ENCODE peak calls at places on chromosomes 5 and 9, in five cellular contexts. One of them, this sample, is unnamed.

GRCh38 chr5:99900302-99900811 is 634.8 kb upstream of the FAM174A start:
- DNase-seq in epithelial cell of esophagus: peak
- DNase-seq in SJSA1: peak
- DNase-seq in cardiac muscle cell: no peak
- DNase-seq in AG04450: no peak
- DNase-seq in this sample: peak

GRCh38 chr9:87620727-87621322 is 105.1 kb upstream of the CTSL start:
- DNase-seq in epithelial cell of esophagus: no peak
- DNase-seq in SJSA1: no peak
- DNase-seq in cardiac muscle cell: no peak
- DNase-seq in AG04450: no peak
- DNase-seq in this sample: no peak

GRCh38 chr5:168408561-168409321 is 77.5 kb upstream of the RARS1 start:
- DNase-seq in epithelial cell of esophagus: no peak
- DNase-seq in SJSA1: no peak
- DNase-seq in cardiac muscle cell: peak
- DNase-seq in AG04450: no peak
- DNase-seq in this sample: peak

GRCh38 chr9:123102380-123103113 is 69.1 kb downstream of the GPR21 start:
- DNase-seq in epithelial cell of esophagus: peak
- DNase-seq in SJSA1: peak
- DNase-seq in cardiac muscle cell: no peak
- DNase-seq in AG04450: peak
- DNase-seq in this sample: no peak

GRCh38 chr5:122478741-122479459 is 166.9 kb downstream of the SNCAIP start:
- DNase-seq in epithelial cell of esophagus: peak
- DNase-seq in SJSA1: no peak
- DNase-seq in cardiac muscle cell: peak
- DNase-seq in AG04450: peak
- DNase-seq in this sample: peak

GRCh38 chr5:20446121-20446520 is 458.1 kb upstream of the CDH18 start:
- DNase-seq in epithelial cell of esophagus: no peak
- DNase-seq in SJSA1: no peak
- DNase-seq in cardiac muscle cell: no peak
- DNase-seq in AG04450: no peak
- DNase-seq in this sample: peak

GRCh38 chr5:132421442-132421841 is 51.9 kb downstream of the SLC22A5 start:
- DNase-seq in epithelial cell of esophagus: no peak
- DNase-seq in SJSA1: no peak
- DNase-seq in cardiac muscle cell: no peak
- DNase-seq in AG04450: no peak
- DNase-seq in this sample: no peak

GRCh38 chr9:16870606-16871357 is at the start of gene BNC2:
- DNase-seq in epithelial cell of esophagus: no peak
- DNase-seq in SJSA1: peak
- DNase-seq in cardiac muscle cell: peak
- DNase-seq in AG04450: no peak
- DNase-seq in this sample: no peak

GRCh38 chr9:131262327-131263032 is 13.8 kb downstream of the FAM78A start:
- DNase-seq in epithelial cell of esophagus: no peak
- DNase-seq in SJSA1: no peak
- DNase-seq in cardiac muscle cell: no peak
- DNase-seq in AG04450: no peak
- DNase-seq in this sample: no peak

GRCh38 chr5:145660897-145661650 is 174.1 kb downstream of the PRELID2 start:
- DNase-seq in epithelial cell of esophagus: no peak
- DNase-seq in SJSA1: no peak
- DNase-seq in cardiac muscle cell: peak
- DNase-seq in AG04450: no peak
- DNase-seq in this sample: peak

GRCh38 chr5:10563132-10563939 is 534 bp upstream of the ANKRD33B start:
- DNase-seq in epithelial cell of esophagus: peak
- DNase-seq in SJSA1: no peak
- DNase-seq in cardiac muscle cell: peak
- DNase-seq in AG04450: no peak
- DNase-seq in this sample: no peak

GRCh38 chr9:111233963-111234362 is 96.1 kb downstream of the OR2K2 start:
- DNase-seq in epithelial cell of esophagus: no peak
- DNase-seq in SJSA1: no peak
- DNase-seq in cardiac muscle cell: no peak
- DNase-seq in AG04450: no peak
- DNase-seq in this sample: no peak

GRCh38 chr5:86644843-86645242 is 27.1 kb downstream of the COX7C start:
- DNase-seq in epithelial cell of esophagus: no peak
- DNase-seq in SJSA1: no peak
- DNase-seq in cardiac muscle cell: no peak
- DNase-seq in AG04450: no peak
- DNase-seq in this sample: no peak

GRCh38 chr9:125990793-125991220 is 243.6 kb downstream of the PBX3 start:
- DNase-seq in epithelial cell of esophagus: no peak
- DNase-seq in SJSA1: no peak
- DNase-seq in cardiac muscle cell: no peak
- DNase-seq in AG04450: no peak
- DNase-seq in this sample: no peak

GRCh38 chr5:145479862-145480261 is 355.3 kb downstream of the PRELID2 start:
- DNase-seq in epithelial cell of esophagus: peak
- DNase-seq in SJSA1: no peak
- DNase-seq in cardiac muscle cell: no peak
- DNase-seq in AG04450: no peak
- DNase-seq in this sample: no peak

GRCh38 chr9:124040935-124041816 is 29.6 kb downstream of the LHX2 start:
- DNase-seq in epithelial cell of esophagus: no peak
- DNase-seq in SJSA1: peak
- DNase-seq in cardiac muscle cell: no peak
- DNase-seq in AG04450: no peak
- DNase-seq in this sample: no peak

GRCh38 chr5:66720776-66721175 is 124.6 kb downstream of the MAST4 start:
- DNase-seq in epithelial cell of esophagus: no peak
- DNase-seq in SJSA1: no peak
- DNase-seq in cardiac muscle cell: no peak
- DNase-seq in AG04450: no peak
- DNase-seq in this sample: no peak

GRCh38 chr5:22699319-22699718 is 153.8 kb downstream of the CDH12 start:
- DNase-seq in epithelial cell of esophagus: no peak
- DNase-seq in SJSA1: no peak
- DNase-seq in cardiac muscle cell: no peak
- DNase-seq in AG04450: no peak
- DNase-seq in this sample: no peak

GRCh38 chr9:82140471-82140870 is 151.9 kb downstream of the SPATA31D1 start:
- DNase-seq in epithelial cell of esophagus: peak
- DNase-seq in SJSA1: no peak
- DNase-seq in cardiac muscle cell: no peak
- DNase-seq in AG04450: no peak
- DNase-seq in this sample: no peak

GRCh38 chr5:6448622-6449464 is at the start of gene UBE2QL1:
- DNase-seq in epithelial cell of esophagus: peak
- DNase-seq in SJSA1: peak
- DNase-seq in cardiac muscle cell: no peak
- DNase-seq in AG04450: no peak
- DNase-seq in this sample: no peak

GRCh38 chr5:51389326-51389581 is 6.0 kb downstream of the ISL1 start:
- DNase-seq in epithelial cell of esophagus: no peak
- DNase-seq in SJSA1: no peak
- DNase-seq in cardiac muscle cell: no peak
- DNase-seq in AG04450: no peak
- DNase-seq in this sample: no peak

GRCh38 chr5:132305420-132305819 is 11.2 kb downstream of the SLC22A4 start:
- DNase-seq in epithelial cell of esophagus: no peak
- DNase-seq in SJSA1: no peak
- DNase-seq in cardiac muscle cell: no peak
- DNase-seq in AG04450: no peak
- DNase-seq in this sample: no peak

GRCh38 chr9:19026375-19026774 is 6.6 kb downstream of the SAXO1 start:
- DNase-seq in epithelial cell of esophagus: no peak
- DNase-seq in SJSA1: no peak
- DNase-seq in cardiac muscle cell: peak
- DNase-seq in AG04450: no peak
- DNase-seq in this sample: no peak

GRCh38 chr5:124210106-124210918 is 536.1 kb downstream of the ZNF608 start:
- DNase-seq in epithelial cell of esophagus: no peak
- DNase-seq in SJSA1: no peak
- DNase-seq in cardiac muscle cell: no peak
- DNase-seq in AG04450: no peak
- DNase-seq in this sample: no peak

GRCh38 chr5:173303878-173304590 is 24.2 kb downstream of the STC2 start:
- DNase-seq in epithelial cell of esophagus: no peak
- DNase-seq in SJSA1: no peak
- DNase-seq in cardiac muscle cell: no peak
- DNase-seq in AG04450: no peak
- DNase-seq in this sample: no peak

GRCh38 chr9:126420643-126421564 is 94.3 kb downstream of the MVB12B start:
- DNase-seq in epithelial cell of esophagus: peak
- DNase-seq in SJSA1: peak
- DNase-seq in cardiac muscle cell: no peak
- DNase-seq in AG04450: no peak
- DNase-seq in this sample: no peak

DNA sequence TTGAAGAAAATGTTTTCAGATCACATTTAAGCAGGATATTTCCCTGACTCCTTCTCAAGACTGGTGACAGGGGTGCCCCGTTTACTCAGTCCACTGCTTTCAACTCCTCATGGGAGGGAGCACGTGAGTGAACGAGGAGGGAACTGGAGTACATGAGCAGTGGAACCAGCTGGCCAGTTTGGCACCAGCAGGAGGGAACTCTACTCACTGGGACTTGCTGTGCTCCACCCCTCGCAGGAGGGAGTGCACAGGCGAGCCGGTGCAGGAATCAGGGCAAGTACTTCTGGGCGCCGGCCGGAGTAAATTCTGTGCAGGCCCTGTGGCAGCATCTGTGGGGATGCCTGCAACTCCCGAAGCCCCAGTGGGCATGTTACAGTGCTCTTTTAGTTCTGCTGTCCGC is 1941.1 kb upstream of the C9orf72 start:
- DNase-seq in epithelial cell of esophagus: peak
- DNase-seq in SJSA1: no peak
- DNase-seq in cardiac muscle cell: no peak
- DNase-seq in AG04450: no peak
- DNase-seq in this sample: no peak
- H3K4me3 ChIP-seq in epithelial cell of esophagus: no peak
- H3K4me3 ChIP-seq in SJSA1: no peak
- H3K4me3 ChIP-seq in cardiac muscle cell: no peak
- H3K4me3 ChIP-seq in AG04450: no peak
- H3K4me3 ChIP-seq in this sample: no peak

GRCh38 chr5:12322042-12322441 is 417.8 kb upstream of the CTNND2 start:
- DNase-seq in epithelial cell of esophagus: peak
- DNase-seq in SJSA1: no peak
- DNase-seq in cardiac muscle cell: no peak
- DNase-seq in AG04450: no peak
- DNase-seq in this sample: no peak
- H3K4me3 ChIP-seq in epithelial cell of esophagus: no peak
- H3K4me3 ChIP-seq in SJSA1: no peak
- H3K4me3 ChIP-seq in cardiac muscle cell: no peak
- H3K4me3 ChIP-seq in AG04450: no peak
- H3K4me3 ChIP-seq in this sample: no peak

DNA sequence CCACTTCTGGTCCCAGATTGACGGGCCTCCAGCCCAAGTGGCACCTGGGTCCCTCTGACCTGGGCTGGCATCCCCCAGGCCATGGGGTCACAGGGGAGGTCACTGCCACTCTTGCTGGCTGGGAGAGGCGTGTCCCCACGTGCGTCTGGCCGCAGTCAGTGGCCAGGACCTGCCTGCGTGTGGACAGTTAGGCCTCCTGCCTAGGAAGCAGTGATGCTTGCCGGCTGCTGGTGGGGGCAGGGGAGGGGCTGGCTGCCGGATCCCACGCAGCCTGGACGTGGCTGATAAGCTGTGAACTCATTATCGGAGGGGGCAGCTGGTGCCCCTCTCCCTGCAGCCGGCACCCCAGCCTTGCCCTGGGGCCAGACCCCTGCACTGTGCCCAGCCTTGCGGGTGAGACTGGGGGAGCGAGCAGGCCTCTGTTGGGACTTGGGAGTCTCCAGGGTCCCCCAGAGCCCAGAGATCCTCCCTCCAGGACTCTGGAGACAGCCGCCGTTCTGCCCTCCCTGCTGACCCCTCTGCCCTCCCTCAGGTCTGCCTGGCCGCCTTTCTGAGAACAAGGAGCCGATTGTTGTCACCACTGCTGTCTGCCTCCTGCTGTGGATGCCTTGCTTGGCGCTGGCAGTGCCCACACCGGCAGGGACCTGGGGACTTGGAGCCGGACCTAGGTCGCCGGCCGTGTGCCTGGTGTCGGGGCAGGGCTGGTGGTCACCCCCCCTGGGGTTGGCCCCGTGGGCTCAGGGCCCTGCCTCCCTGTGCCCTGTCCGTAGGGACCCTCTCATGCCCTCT is 12.3 kb downstream of the RXRA start:
- DNase-seq in epithelial cell of esophagus: no peak
- DNase-seq in SJSA1: no peak
- DNase-seq in cardiac muscle cell: peak
- DNase-seq in AG04450: no peak
- DNase-seq in this sample: no peak
- H3K4me3 ChIP-seq in epithelial cell of esophagus: no peak
- H3K4me3 ChIP-seq in SJSA1: no peak
- H3K4me3 ChIP-seq in cardiac muscle cell: no peak
- H3K4me3 ChIP-seq in AG04450: no peak
- H3K4me3 ChIP-seq in this sample: no peak

DNA sequence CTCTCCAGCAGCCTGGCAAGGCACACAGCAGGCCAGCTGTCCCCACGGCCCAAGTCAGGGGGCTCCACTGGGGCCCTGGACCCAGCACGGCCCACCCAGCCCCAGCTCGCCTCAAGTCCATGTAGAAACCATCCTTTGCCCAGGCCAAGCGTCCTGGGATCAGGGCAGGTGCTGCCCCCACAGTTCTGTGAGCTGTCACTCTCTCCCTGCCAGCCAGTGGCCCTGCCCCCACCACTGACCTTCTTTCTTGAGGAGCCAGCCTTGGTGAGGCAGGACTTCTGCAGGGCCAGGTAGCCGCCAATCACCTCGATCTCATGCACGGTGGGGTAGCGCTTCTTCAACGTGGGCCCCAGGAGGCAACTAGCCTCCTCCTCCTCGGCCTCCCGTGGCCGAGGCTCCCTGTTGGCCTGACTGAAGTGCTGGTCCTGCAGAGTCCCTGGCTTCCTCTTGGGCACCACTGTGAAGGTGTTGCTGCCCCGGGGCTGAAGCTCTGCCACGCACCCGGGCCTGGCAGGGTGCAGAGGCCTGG is 1.7 kb downstream of the TPRN start:
- DNase-seq in epithelial cell of esophagus: no peak
- DNase-seq in SJSA1: no peak
- DNase-seq in cardiac muscle cell: no peak
- DNase-seq in AG04450: no peak
- DNase-seq in this sample: no peak
- H3K4me3 ChIP-seq in epithelial cell of esophagus: peak
- H3K4me3 ChIP-seq in SJSA1: no peak
- H3K4me3 ChIP-seq in cardiac muscle cell: no peak
- H3K4me3 ChIP-seq in AG04450: peak
- H3K4me3 ChIP-seq in this sample: peak

GRCh38 chr5:181070523-181070922 is 30.5 kb downstream of the BTNL9 start:
- DNase-seq in epithelial cell of esophagus: no peak
- DNase-seq in SJSA1: no peak
- DNase-seq in cardiac muscle cell: no peak
- DNase-seq in AG04450: no peak
- DNase-seq in this sample: no peak

GRCh38 chr5:181071257-181071656 is 31.2 kb downstream of the BTNL9 start:
- DNase-seq in epithelial cell of esophagus: no peak
- DNase-seq in SJSA1: no peak
- DNase-seq in cardiac muscle cell: no peak
- DNase-seq in AG04450: no peak
- DNase-seq in this sample: no peak

GRCh38 chr5:181064987-181065386 is 24.9 kb downstream of the BTNL9 start:
- DNase-seq in epithelial cell of esophagus: no peak
- DNase-seq in SJSA1: no peak
- DNase-seq in cardiac muscle cell: no peak
- DNase-seq in AG04450: no peak
- DNase-seq in this sample: no peak

GRCh38 chr5:181069767-181070491 is 29.9 kb downstream of the BTNL9 start:
- DNase-seq in epithelial cell of esophagus: no peak
- DNase-seq in SJSA1: no peak
- DNase-seq in cardiac muscle cell: no peak
- DNase-seq in AG04450: no peak
- DNase-seq in this sample: no peak
- H3K4me3 ChIP-seq in epithelial cell of esophagus: no peak
- H3K4me3 ChIP-seq in SJSA1: no peak
- H3K4me3 ChIP-seq in cardiac muscle cell: no peak
- H3K4me3 ChIP-seq in AG04450: no peak
- H3K4me3 ChIP-seq in this sample: no peak

This sample was measured in skeletal muscle cell.